ENCODE peak calls at places on chromosome 21, in ten cellular contexts. X is CD4-positive, alpha-beta T cell; W is suprapubic skin; D is right atrium auricular region; V is lower lobe of right lung; U is tibial artery; L is body of pancreas; J is ovary; A is psoas muscle; T is uterus. Q is an unnamed sample.

GRCh38 chr21:8991088-8991907 is 1530.1 kb upstream of the TPTE start:
- DNase-seq in U (no peak), L (no peak), W (no peak), J (no peak), D (peak), A (no peak), V (no peak), T (no peak), X (no peak), Q (no peak)

GRCh38 chr21:32587651-32588050 is 2.3 kb upstream of the TCP10L start:
- DNase-seq in J (no peak), U (no peak), W (no peak), D (no peak), X (no peak), V (no peak), L (no peak), A (no peak), T (no peak), Q (no peak)

GRCh38 chr21:21216013-21216412 is 217.8 kb downstream of the NCAM2 start:
- DNase-seq in D (no peak), T (no peak), J (no peak), X (no peak), A (no peak), W (no peak), V (no peak), U (no peak), L (no peak), Q (no peak)

GRCh38 chr21:34737115-34737514 is 68.3 kb downstream of the CLIC6 start:
- DNase-seq in X (no peak), U (no peak), A (no peak), L (no peak), W (no peak), T (no peak), V (no peak), J (no peak), D (no peak), Q (no peak)

GRCh38 chr21:29334717-29335428 is 36.2 kb downstream of the BACH1 start:
- DNase-seq in L (no peak), W (no peak), J (no peak), T (no peak), V (no peak), D (no peak), A (no peak), U (no peak), X (no peak), Q (no peak)

GRCh38 chr21:24895885-24896734 is 711.2 kb downstream of the MRPL39 start:
- DNase-seq in A (no peak), T (no peak), D (no peak), X (no peak), U (no peak), W (no peak), V (no peak), L (peak), J (peak), Q (no peak)

GRCh38 chr21:34890724-34891609 is 158.1 kb downstream of the RUNX1 start:
- DNase-seq in J (peak), A (peak), L (peak), T (no peak), W (no peak), X (no peak), U (peak), D (no peak), V (peak), Q (no peak)

GRCh38 chr21:46194374-46195334 is 10.4 kb upstream of the SPATC1L start:
- DNase-seq in T (peak), W (peak), A (no peak), V (peak), X (no peak), J (peak), U (no peak), D (no peak), L (no peak), Q (no peak)

GRCh38 chr21:28337319-28337718 is 655.4 kb downstream of the LTN1 start:
- DNase-seq in J (no peak), X (no peak), V (no peak), A (no peak), W (no peak), L (no peak), U (no peak), D (no peak), T (no peak), Q (no peak)

GRCh38 chr21:30227633-30228404 is 11.9 kb upstream of the CLDN8 start:
- DNase-seq in J (no peak), T (peak), V (no peak), X (no peak), A (no peak), W (no peak), D (no peak), L (peak), U (peak), Q (no peak)

GRCh38 chr21:15122241-15122640 is 57.4 kb upstream of the NRIP1 start:
- DNase-seq in V (no peak), T (no peak), A (peak), X (no peak), W (no peak), D (no peak), L (peak), J (no peak), U (no peak), Q (no peak)

GRCh38 chr21:28624626-28625025 is 368.1 kb downstream of the LTN1 start:
- DNase-seq in A (no peak), J (no peak), U (no peak), X (no peak), V (no peak), W (no peak), T (no peak), L (peak), D (no peak), Q (no peak)

GRCh38 chr21:46069719-46070279 is 28.1 kb upstream of the COL6A2 start:
- DNase-seq in J (no peak), T (no peak), U (no peak), X (no peak), W (no peak), A (peak), D (peak), V (peak), L (no peak), Q (no peak)

GRCh38 chr21:46435786-46436227 is 22.9 kb upstream of the DIP2A start:
- DNase-seq in V (peak), T (no peak), L (no peak), J (no peak), W (no peak), A (peak), X (no peak), D (no peak), U (no peak), Q (no peak)

GRCh38 chr21:24336491-24336890 is 1270.8 kb downstream of the MRPL39 start:
- DNase-seq in L (no peak), V (no peak), J (no peak), X (no peak), U (no peak), W (no peak), A (no peak), T (no peak), D (no peak), Q (no peak)

GRCh38 chr21:28136687-28137086 is 856.0 kb downstream of the LTN1 start:
- DNase-seq in T (no peak), A (no peak), J (no peak), V (no peak), D (no peak), U (no peak), W (no peak), X (no peak), L (no peak), Q (no peak)

GRCh38 chr21:15517394-15517793 is 212.4 kb upstream of the USP25 start:
- DNase-seq in L (no peak), X (no peak), D (no peak), W (no peak), V (no peak), T (no peak), J (no peak), U (no peak), A (no peak), Q (no peak)

GRCh38 chr21:31236528-31236927 is 107.5 kb downstream of the TIAM1 start:
- DNase-seq in W (no peak), A (no peak), V (no peak), U (no peak), D (no peak), L (no peak), X (no peak), T (no peak), J (no peak), Q (peak)

GRCh38 chr21:33492571-33492970 is 1.1 kb upstream of the DNAJC28 start:
- DNase-seq in U (no peak), V (no peak), D (no peak), J (no peak), W (no peak), A (no peak), X (no peak), L (no peak), T (no peak), Q (no peak)

GRCh38 chr21:32348604-32349332 is 44.0 kb downstream of the URB1 start:
- DNase-seq in A (no peak), T (no peak), V (no peak), X (no peak), L (peak), D (no peak), W (no peak), U (no peak), J (no peak), Q (no peak)

GRCh38 chr21:24896735-24897124 is 710.6 kb downstream of the MRPL39 start:
- DNase-seq in U (no peak), A (no peak), T (no peak), W (no peak), X (no peak), D (no peak), J (no peak), L (no peak), V (no peak), Q (no peak)

GRCh38 chr21:25967566-25968438 is 202.8 kb downstream of the APP start:
- DNase-seq in J (no peak), U (no peak), V (no peak), D (no peak), T (no peak), A (no peak), W (no peak), X (no peak), L (no peak), Q (no peak)

GRCh38 chr21:46124926-46125845 is 27.3 kb downstream of the COL6A2 start:
- DNase-seq in U (peak), W (peak), X (no peak), L (peak), A (peak), T (peak), V (peak), D (no peak), J (peak), Q (no peak)

GRCh38 chr21:22993822-22994574 is 1995.8 kb downstream of the NCAM2 start:
- DNase-seq in U (no peak), L (no peak), X (no peak), A (no peak), D (no peak), J (no peak), V (no peak), W (no peak), T (no peak), Q (no peak)

GRCh38 chr21:19244502-19245187 is 841.1 kb upstream of the TMPRSS15 start:
- DNase-seq in X (no peak), A (peak), U (no peak), V (no peak), D (no peak), T (no peak), W (no peak), J (no peak), L (no peak), Q (no peak)

GRCh38 chr21:31335957-31336738 is 7.9 kb downstream of the TIAM1 start:
- DNase-seq in T (no peak), X (no peak), V (no peak), D (peak), U (no peak), J (no peak), L (no peak), A (no peak), W (no peak), Q (no peak)

GRCh38 chr21:31012133-31013089 is 25.9 kb downstream of the KRTAP19-8 start:
- DNase-seq in J (no peak), A (no peak), D (no peak), V (no peak), U (no peak), X (no peak), T (no peak), L (no peak), W (no peak), Q (peak)

GRCh38 chr21:44870748-44871495 is 2.6 kb downstream of the PTTG1IP start:
- DNase-seq in X (no peak), J (peak), L (peak), T (no peak), W (no peak), V (no peak), A (peak), U (no peak), D (no peak), Q (peak)
- H3K27ac ChIP-seq in X (peak), J (no peak), L (peak), T (peak), W (peak), V (peak), A (peak), U (peak), D (peak), Q (peak)

GRCh38 chr21:40051801-40052200 is 184.6 kb downstream of the PCP4 start:
- DNase-seq in A (no peak), W (no peak), D (no peak), T (no peak), J (no peak), U (no peak), V (no peak), L (no peak), X (no peak), Q (no peak)
- H3K27ac ChIP-seq in A (no peak), W (no peak), D (no peak), T (peak), J (no peak), U (peak), V (no peak), L (no peak), X (no peak), Q (no peak)

DNA sequence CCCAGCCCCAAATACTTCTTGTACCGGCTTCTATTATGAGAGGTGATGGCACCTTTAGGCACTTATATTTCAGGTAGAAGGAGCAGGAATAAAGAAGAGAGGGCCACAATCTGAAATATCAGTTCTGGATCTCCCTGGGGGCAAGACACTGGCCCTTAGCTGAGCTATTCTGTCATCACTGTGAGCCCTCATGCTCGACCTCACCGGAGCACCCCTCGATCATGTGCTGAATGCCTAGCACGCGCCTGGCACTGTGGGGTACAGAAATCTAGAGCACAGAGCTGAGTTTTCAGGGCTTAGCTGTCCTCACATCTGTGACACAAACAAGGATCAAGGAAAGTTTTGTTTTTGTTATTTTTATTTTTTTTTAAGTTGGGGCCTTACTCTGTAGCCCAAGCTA is 7.6 kb upstream of the MX1 start:
- DNase-seq in W (no peak), J (no peak), T (no peak), A (no peak), D (peak), U (no peak), L (no peak), V (no peak), X (no peak), Q (no peak)
- H3K27ac ChIP-seq in W (no peak), J (no peak), T (no peak), A (no peak), D (no peak), U (peak), L (no peak), V (peak), X (no peak), Q (no peak)

GRCh38 chr21:16873581-16873980 is 639.3 kb upstream of the CXADR start:
- DNase-seq in W (no peak), T (no peak), D (no peak), V (no peak), X (no peak), A (no peak), U (no peak), J (no peak), L (no peak), Q (no peak)

GRCh38 chr21:16879479-16879878 is 633.4 kb upstream of the CXADR start:
- DNase-seq in V (no peak), D (no peak), T (no peak), J (no peak), A (no peak), W (no peak), U (no peak), L (no peak), X (no peak), Q (peak)
- H3K27ac ChIP-seq in V (no peak), D (no peak), T (no peak), J (no peak), A (no peak), W (no peak), U (no peak), L (no peak), X (no peak), Q (no peak)

DNA sequence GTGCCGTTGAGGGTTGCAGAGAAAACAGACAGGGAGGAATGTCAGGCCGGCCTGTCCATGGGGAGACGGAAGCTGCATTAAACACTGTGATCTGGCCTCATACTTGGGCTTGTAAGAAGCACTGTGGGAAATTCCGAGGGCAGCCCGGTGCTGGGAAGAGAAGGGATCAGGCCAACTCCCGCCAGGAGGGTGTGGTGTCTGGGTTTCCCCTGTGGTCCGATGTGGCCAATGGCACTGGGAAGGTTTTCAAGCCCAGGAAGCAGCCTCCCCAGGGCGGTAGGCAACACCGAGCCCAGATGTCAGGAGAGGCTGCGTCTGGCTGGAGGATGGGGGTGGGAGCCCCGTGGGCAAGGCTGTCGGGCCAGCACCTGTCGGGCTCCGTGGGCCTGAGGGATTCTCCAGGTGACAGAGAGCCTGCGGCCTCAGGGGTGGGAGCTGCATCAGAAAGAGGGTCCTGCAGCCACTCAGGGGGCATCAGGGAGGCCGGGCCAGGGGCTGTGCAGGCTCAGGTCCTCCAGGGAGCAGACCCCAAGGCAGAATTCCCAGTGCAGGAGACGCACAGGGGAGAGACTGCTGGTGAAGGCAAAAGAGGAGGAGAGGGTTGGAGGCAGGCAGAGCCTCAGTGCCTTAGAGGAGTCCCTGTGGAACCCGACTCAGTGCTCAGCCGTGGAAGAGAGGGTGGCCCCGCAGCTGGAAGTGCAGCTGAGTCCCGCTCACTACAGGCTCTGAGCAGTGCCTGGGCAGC is 8.4 kb downstream of the UBASH3A start:
- DNase-seq in V (no peak), J (no peak), D (no peak), T (no peak), A (no peak), X (no peak), W (no peak), L (no peak), U (no peak), Q (no peak)
- H3K27ac ChIP-seq in V (no peak), J (no peak), D (no peak), T (no peak), A (no peak), X (peak), W (no peak), L (no peak), U (no peak), Q (peak)

GRCh38 chr21:37787456-37787855 is 128.8 kb downstream of the KCNJ6 start:
- DNase-seq in U (no peak), T (no peak), X (no peak), V (no peak), W (no peak), L (no peak), J (no peak), A (no peak), D (no peak), Q (no peak)

GRCh38 chr21:37780991-37781983 is 135.0 kb downstream of the KCNJ6 start:
- DNase-seq in J (no peak), U (no peak), W (no peak), T (no peak), A (no peak), L (no peak), V (no peak), D (no peak), X (no peak), Q (no peak)

GRCh38 chr21:37788503-37788902 is 127.8 kb downstream of the KCNJ6 start:
- DNase-seq in L (no peak), V (no peak), A (no peak), J (no peak), T (no peak), X (no peak), W (no peak), U (no peak), D (no peak), Q (no peak)

GRCh38 chr21:37784591-37785318 is 131.5 kb downstream of the KCNJ6 start:
- DNase-seq in W (no peak), D (no peak), T (no peak), L (no peak), V (no peak), X (no peak), U (no peak), J (no peak), A (no peak), Q (no peak)

DNA sequence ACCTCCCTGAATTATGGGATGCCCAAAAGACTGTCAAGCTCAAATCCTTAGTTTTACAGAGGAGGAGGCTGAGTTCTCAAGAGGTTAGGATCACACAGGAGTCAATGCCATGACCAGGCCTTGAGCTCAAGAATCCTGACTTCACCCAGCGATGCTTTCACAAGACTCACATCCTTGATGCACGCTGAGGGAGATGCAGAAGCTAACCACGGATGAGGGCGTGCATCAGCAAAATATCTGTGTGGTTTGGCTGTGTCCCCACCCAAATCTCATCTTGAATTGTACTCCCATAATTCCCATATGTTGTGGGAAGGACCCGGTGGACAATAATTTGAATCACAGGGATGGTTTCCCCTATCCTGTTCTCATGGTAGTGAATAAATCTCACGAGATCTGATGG is 133.2 kb downstream of the KCNJ6 start:
- DNase-seq in W (no peak), X (no peak), V (no peak), A (no peak), T (no peak), D (no peak), U (no peak), J (no peak), L (no peak), Q (no peak)
- H3K27ac ChIP-seq in W (no peak), X (no peak), V (no peak), A (no peak), T (no peak), D (no peak), U (no peak), J (no peak), L (no peak), Q (no peak)

DNA sequence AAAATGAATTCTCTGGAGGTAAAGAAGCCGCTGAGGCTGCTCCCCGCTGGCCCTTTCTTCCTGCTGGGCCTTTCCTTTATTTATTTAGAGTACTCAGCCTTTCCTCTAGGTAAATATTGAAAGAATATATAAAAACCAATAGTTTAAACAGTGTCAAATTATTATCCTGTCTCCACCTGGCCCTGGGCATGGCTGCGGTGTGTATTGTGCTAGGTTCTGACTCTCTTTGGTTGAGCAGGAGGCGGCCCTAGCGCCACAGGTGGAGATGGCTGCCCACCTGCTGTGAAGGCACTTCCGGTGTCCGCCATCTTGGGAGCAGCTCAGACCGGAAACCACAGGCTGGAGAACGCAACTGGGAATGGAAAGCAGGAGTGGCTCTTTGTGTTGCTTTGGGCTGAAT is 29.0 kb upstream of the CLDN14 start:
- DNase-seq in V (no peak), L (no peak), J (no peak), T (no peak), D (no peak), W (no peak), A (no peak), X (no peak), U (no peak), Q (no peak)
- H3K27ac ChIP-seq in V (no peak), L (no peak), J (no peak), T (no peak), D (no peak), W (no peak), A (no peak), X (no peak), U (no peak), Q (no peak)

GRCh38 chr21:39003982-39004775 is 179.1 kb downstream of the PSMG1 start:
- DNase-seq in L (no peak), V (no peak), W (no peak), U (no peak), J (peak), X (no peak), T (no peak), A (no peak), D (peak), Q (no peak)
- H3K27ac ChIP-seq in L (peak), V (peak), W (peak), U (peak), J (no peak), X (no peak), T (peak), A (peak), D (peak), Q (no peak)

GRCh38 chr21:43806017-43806710 is 16.8 kb downstream of the RRP1 start:
- DNase-seq in W (no peak), J (no peak), D (no peak), V (no peak), T (no peak), U (no peak), A (no peak), X (no peak), L (no peak), Q (no peak)
- H3K27ac ChIP-seq in W (no peak), J (no peak), D (no peak), V (no peak), T (no peak), U (no peak), A (no peak), X (no peak), L (no peak), Q (no peak)